ENCODE peak calls at places on chromosomes 11 and 22, in six cellular contexts. C is IMR-90, O is neuronal stem cell, I is trophoblast cell, W is H9, G is mesenchymal stem cell. Z is an unnamed sample.

GRCh38 chr11:111001986-111002616 is 243.4 kb upstream of the POU2AF2 start:
- DNase-seq in C (peak; percentile 95), O (no peak), I (no peak), W (no peak), G (peak; percentile 78), Z (no peak)

GRCh38 chr22:36606114-36606513 is 77.1 kb upstream of the EIF3D start:
- DNase-seq in C (no peak), O (no peak), I (no peak), W (no peak), G (no peak), Z (no peak)

GRCh38 chr22:28942801-28943500 is 59.6 kb downstream of the ZNRF3 start:
- DNase-seq in C (no peak), O (peak; percentile 48), I (peak; percentile 57), W (no peak), G (no peak), Z (no peak)

GRCh38 chr11:119205080-119205479 is 1.1 kb upstream of the CBL start:
- DNase-seq in C (no peak), O (no peak), I (peak; percentile 94), W (no peak), G (no peak), Z (no peak)

GRCh38 chr22:27393371-27393770 is 408.2 kb downstream of the MN1 start:
- DNase-seq in C (no peak), O (no peak), I (no peak), W (no peak), G (no peak), Z (no peak)

GRCh38 chr22:18103527-18104269 is 6.9 kb upstream of the TUBA8 start:
- DNase-seq in C (no peak), O (no peak), I (no peak), W (no peak), G (no peak), Z (no peak)

GRCh38 chr11:126477526-126478275 is 122.2 kb downstream of the ST3GAL4 start:
- DNase-seq in C (no peak), O (no peak), I (no peak), W (no peak), G (no peak), Z (no peak)

GRCh38 chr22:45320326-45320976 is 10.7 kb downstream of the FAM118A start:
- DNase-seq in C (peak; percentile 75), O (no peak), I (no peak), W (no peak), G (no peak), Z (no peak)

GRCh38 chr11:40306938-40307548 is 1152.4 kb downstream of the LRRC4C start:
- DNase-seq in C (peak; percentile 63), O (peak; percentile 11), I (no peak), W (no peak), G (peak; percentile 64), Z (no peak)

GRCh38 chr11:3225159-3225758 is 6.6 kb upstream of the MRGPRG start:
- DNase-seq in C (no peak), O (no peak), I (no peak), W (no peak), G (no peak), Z (no peak)

GRCh38 chr11:95299078-95299611 is 68.1 kb upstream of the SESN3 start:
- DNase-seq in C (no peak), O (no peak), I (no peak), W (no peak), G (peak; percentile 31), Z (no peak)

GRCh38 chr11:9906043-9906791 is 242.3 kb downstream of the SWAP70 start:
- DNase-seq in C (peak; percentile 94), O (no peak), I (peak; percentile 90), W (peak; percentile 45), G (peak; percentile 79), Z (no peak)

GRCh38 chr22:19974233-19974861 is 32.7 kb upstream of the TXNRD2 start:
- DNase-seq in C (peak; percentile 51), O (peak; percentile 76), I (peak; percentile 93), W (peak; percentile 99), G (peak; percentile 59), Z (peak; percentile 86)

GRCh38 chr11:62176766-62177165 is 13.2 kb upstream of the SCGB1D1 start:
- DNase-seq in C (no peak), O (no peak), I (no peak), W (no peak), G (no peak), Z (no peak)

GRCh38 chr11:2092956-2093412 is 46.2 kb downstream of the IGF2 start:
- DNase-seq in C (peak; percentile 10), O (no peak), I (peak; percentile 13), W (peak; percentile 31), G (peak; percentile 10), Z (no peak)

GRCh38 chr11:28736256-28736655 is 628.1 kb downstream of the METTL15 start:
- DNase-seq in C (peak; percentile 36), O (no peak), I (no peak), W (no peak), G (peak; percentile 40), Z (no peak)

GRCh38 chr22:45310331-45311032 is 748 bp downstream of the FAM118A start:
- DNase-seq in C (no peak), O (no peak), I (no peak), W (no peak), G (no peak), Z (no peak)

GRCh38 chr11:114562166-114562916 is 2.7 kb upstream of the NXPE1 start:
- DNase-seq in C (peak; percentile 59), O (no peak), I (no peak), W (no peak), G (peak; percentile 85), Z (no peak)

GRCh38 chr22:20653795-20654342 is 120.0 kb upstream of the SERPIND1 start:
- DNase-seq in C (no peak), O (no peak), I (no peak), W (peak; percentile 5), G (no peak), Z (no peak)

GRCh38 chr11:120801801-120802689 is 221.9 kb upstream of the TBCEL start:
- DNase-seq in C (peak; percentile 50), O (peak; percentile 69), I (peak; percentile 66), W (peak; percentile 78), G (peak; percentile 58), Z (peak; percentile 91)

GRCh38 chr11:81669944-81670526 is 1063.6 kb downstream of the FAM181B start:
- DNase-seq in C (no peak), O (no peak), I (no peak), W (no peak), G (no peak), Z (no peak)

GRCh38 chr22:36761553-36762240 is 14.2 kb downstream of the IFT27 start:
- DNase-seq in C (no peak), O (no peak), I (no peak), W (peak; percentile 8), G (no peak), Z (no peak)

GRCh38 chr11:130209944-130210854 is 50.6 kb downstream of the ST14 start:
- DNase-seq in C (no peak), O (no peak), I (no peak), W (peak; percentile 25), G (no peak), Z (peak; percentile 43)

GRCh38 chr22:24391836-24392217 is 35.6 kb upstream of the ADORA2A start:
- DNase-seq in C (peak; percentile 77), O (no peak), I (no peak), W (no peak), G (peak; percentile 58), Z (no peak)

GRCh38 chr11:47466701-47467250 is 17.8 kb upstream of the RAPSN start:
- DNase-seq in C (no peak), O (no peak), I (no peak), W (no peak), G (no peak), Z (no peak)

DNA sequence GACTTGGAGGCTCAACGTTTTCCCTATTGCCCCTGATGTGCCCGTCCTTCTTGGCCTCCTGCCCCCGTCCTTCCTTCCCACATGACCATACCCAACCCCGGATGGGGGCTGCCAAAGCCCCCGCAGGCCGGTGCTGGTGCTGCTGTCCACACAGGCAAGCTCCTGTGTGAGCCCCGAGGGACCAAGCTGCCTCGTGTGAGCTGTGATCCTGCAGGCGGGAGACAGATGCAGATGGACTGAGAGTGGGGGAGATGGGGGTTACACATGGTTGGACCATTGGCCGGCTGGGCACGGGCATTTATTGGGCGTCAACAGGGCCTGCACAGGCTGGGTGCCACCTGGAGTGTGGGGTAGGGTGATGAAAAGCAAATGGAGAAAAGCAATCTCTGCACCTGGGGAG is 313.2 kb upstream of the B3GAT1 start:
- DNase-seq in C (no peak), O (no peak), I (no peak), W (no peak), G (no peak), Z (no peak)
- H3K14ac ChIP-seq in C (no peak overlapping the region), O (no peak overlapping the region), I (no peak overlapping the region), W (no peak overlapping the region), G (no peak overlapping the region), Z (no peak overlapping the region)

GRCh38 chr11:77397631-77398030 is 76.3 kb downstream of the PAK1 start:
- DNase-seq in C (no peak), O (no peak), I (no peak), W (no peak), G (no peak), Z (no peak)

GRCh38 chr11:77396305-77396704 is 77.6 kb downstream of the PAK1 start:
- DNase-seq in C (no peak), O (no peak), I (no peak), W (no peak), G (no peak), Z (no peak)

GRCh38 chr11:77396911-77397310 is 77.0 kb downstream of the PAK1 start:
- DNase-seq in C (peak; percentile 33), O (no peak), I (no peak), W (no peak), G (no peak), Z (no peak)

GRCh38 chr11:77392842-77393241 is 81.1 kb downstream of the PAK1 start:
- DNase-seq in C (no peak), O (no peak), I (no peak), W (no peak), G (no peak), Z (no peak)

GRCh38 chr11:77395460-77396175 is 78.3 kb downstream of the PAK1 start:
- DNase-seq in C (no peak), O (no peak), I (no peak), W (no peak), G (no peak), Z (no peak)
- H3K14ac ChIP-seq in C (peak overlapping the region; percentile 20), O (no peak overlapping the region), I (no peak overlapping the region), W (no peak overlapping the region), G (no peak overlapping the region), Z (no peak overlapping the region)

GRCh38 chr22:48594016-48594756 is 1233.5 kb downstream of the BRD1 start:
- DNase-seq in C (no peak), O (no peak), I (no peak), W (no peak), G (no peak), Z (no peak)

GRCh38 chr22:48593551-48593950 is 1234.1 kb downstream of the BRD1 start:
- DNase-seq in C (no peak), O (no peak), I (no peak), W (no peak), G (no peak), Z (no peak)

GRCh38 chr22:48595511-48595905 is 1232.2 kb downstream of the BRD1 start:
- DNase-seq in C (no peak), O (no peak), I (no peak), W (no peak), G (no peak), Z (no peak)

GRCh38 chr22:48594757-48595510 is 1232.7 kb downstream of the BRD1 start:
- DNase-seq in C (no peak), O (no peak), I (no peak), W (no peak), G (no peak), Z (no peak)

GRCh38 chr22:48596111-48596860 is 1231.4 kb downstream of the BRD1 start:
- DNase-seq in C (no peak), O (no peak), I (no peak), W (no peak), G (no peak), Z (no peak)
- H3K14ac ChIP-seq in C (no peak overlapping the region), O (no peak overlapping the region), I (no peak overlapping the region), W (no peak overlapping the region), G (no peak overlapping the region), Z (no peak overlapping the region)

GRCh38 chr11:60288531-60288930 is 8.1 kb downstream of the MS4A4A start:
- DNase-seq in C (no peak), O (no peak), I (no peak), W (no peak), G (no peak), Z (no peak)
- H3K14ac ChIP-seq in C (no peak overlapping the region), O (no peak overlapping the region), I (no peak overlapping the region), W (no peak overlapping the region), G (no peak overlapping the region), Z (no peak overlapping the region)

Z was measured in H1.